ENCODE peak calls at places on chromosomes 12 and 14, in eight cellular contexts. Y is uterus, S is lower leg skin, O is HFF-Myc, B is dorsolateral prefrontal cortex, M is mesothelial cell of epicardium, P is psoas muscle, Z is progenitor cell of endocrine pancreas. X is an unnamed sample.

GRCh38 chr14:104144453-104144790 is 6.0 kb downstream of the KIF26A start:
- DNase-seq in S (no peak), M (no peak), P (no peak), O (no peak), Z (no peak), Y (no peak), B (no peak), X (no peak)

GRCh38 chr12:100741084-100741711 is 53.4 kb upstream of the ANO4 start:
- DNase-seq in Z (no peak), M (no peak), B (no peak), S (no peak), Y (no peak), O (peak), P (no peak), X (no peak)

GRCh38 chr12:108442077-108442476 is 73.0 kb upstream of the FICD start:
- DNase-seq in P (no peak), M (no peak), Y (no peak), O (no peak), B (no peak), Z (no peak), S (no peak), X (no peak)

GRCh38 chr12:47156167-47156736 is 76.5 kb upstream of the AMIGO2 start:
- DNase-seq in P (no peak), Y (peak), Z (no peak), S (no peak), O (no peak), M (no peak), B (no peak), X (no peak)

GRCh38 chr12:77133566-77133965 is 68.2 kb upstream of the E2F7 start:
- DNase-seq in P (no peak), B (no peak), M (peak), Y (no peak), Z (peak), O (peak), S (no peak), X (peak)

GRCh38 chr12:41743835-41744234 is 400.8 kb downstream of the GXYLT1 start:
- DNase-seq in B (no peak), Z (no peak), M (no peak), O (no peak), Y (no peak), P (no peak), S (no peak), X (no peak)

GRCh38 chr12:15928345-15928744 is 17.2 kb downstream of the DERA start:
- DNase-seq in Y (no peak), B (no peak), M (no peak), O (peak), S (no peak), Z (no peak), P (no peak), X (no peak)

GRCh38 chr12:49702676-49703228 is 4.5 kb downstream of the FMNL3 start:
- DNase-seq in Z (no peak), M (no peak), P (no peak), S (no peak), Y (no peak), B (no peak), O (no peak), X (no peak)

GRCh38 chr14:85527458-85527857 is 2.5 kb upstream of the FLRT2 start:
- DNase-seq in P (no peak), B (no peak), Z (no peak), S (no peak), M (no peak), O (no peak), Y (no peak), X (no peak)

GRCh38 chr14:69152181-69152943 is 557 bp downstream of the DCAF5 start:
- DNase-seq in M (peak), B (peak), S (no peak), Y (peak), Z (no peak), P (no peak), O (no peak), X (peak)

GRCh38 chr12:130775953-130776856 is 60.1 kb upstream of the RIMBP2 start:
- DNase-seq in O (no peak), B (peak), P (no peak), Z (peak), S (peak), Y (peak), M (peak), X (no peak)

GRCh38 chr14:104228716-104229620 is 90.6 kb downstream of the KIF26A start:
- DNase-seq in M (no peak), B (no peak), Y (no peak), O (no peak), S (no peak), Z (no peak), P (peak), X (no peak)

GRCh38 chr14:100904307-100905019 is 941 bp upstream of the RTL1 start:
- DNase-seq in O (no peak), Z (peak), P (no peak), M (peak), Y (no peak), B (no peak), S (no peak), X (peak)
- TF ChIP-seq CTCF in O (peak), Z (peak), P (no peak), M (peak), Y (no peak), B (no peak), S (no peak), X (no peak)

GRCh38 chr12:30457621-30458289 is 237.9 kb downstream of the IPO8 start:
- DNase-seq in B (no peak), P (no peak), Y (no peak), Z (no peak), O (no peak), S (no peak), M (no peak), X (no peak)
- TF ChIP-seq CTCF in B (peak), P (no peak), Y (no peak), Z (peak), O (peak), S (no peak), M (no peak), X (no peak)

GRCh38 chr12:9796346-9796745 is 30.9 kb upstream of the KLRF1 start:
- DNase-seq in P (no peak), Y (no peak), Z (no peak), M (no peak), B (no peak), O (no peak), S (no peak), X (no peak)
- TF ChIP-seq CTCF in P (no peak), Y (no peak), Z (no peak), M (no peak), B (no peak), O (no peak), S (no peak), X (no peak)

DNA sequence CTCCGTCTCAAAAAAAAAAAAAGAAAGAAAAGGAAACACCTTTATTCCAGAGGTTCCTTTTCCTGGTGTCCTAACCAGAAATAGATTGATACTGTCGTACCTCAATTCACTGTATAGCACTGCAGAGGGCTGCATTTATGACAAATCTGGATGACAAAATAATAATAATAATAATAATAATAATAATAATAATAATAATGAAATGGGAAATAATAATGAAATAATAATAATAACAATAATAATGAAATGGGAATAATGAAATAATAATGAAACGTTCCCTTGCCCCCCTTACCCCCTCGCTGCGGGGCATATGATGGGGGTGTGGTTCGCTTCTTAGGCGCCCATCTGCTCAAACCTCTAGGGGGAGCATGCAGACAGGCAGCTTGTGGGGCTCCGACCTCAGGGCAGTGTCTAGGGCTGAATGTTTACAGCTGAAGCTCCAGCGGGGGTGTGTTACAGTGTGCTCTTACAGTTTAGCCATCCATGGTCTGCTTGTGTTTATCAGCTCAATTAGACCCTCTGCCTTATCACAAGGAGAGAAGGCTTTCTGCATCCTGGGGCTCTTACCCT is 1088.3 kb upstream of the SEL1L start:
- DNase-seq in M (no peak), B (no peak), Y (no peak), S (no peak), Z (no peak), O (no peak), P (no peak), X (no peak)
- TF ChIP-seq CTCF in M (no peak), B (no peak), Y (no peak), S (no peak), Z (no peak), O (no peak), P (no peak), X (no peak)

GRCh38 chr14:82112210-82112839 is 578.7 kb upstream of the SEL1L start:
- DNase-seq in Y (no peak), P (no peak), O (no peak), Z (no peak), M (no peak), S (no peak), B (no peak), X (no peak)

GRCh38 chr14:82113007-82113406 is 579.4 kb upstream of the SEL1L start:
- DNase-seq in M (no peak), O (no peak), Z (no peak), P (no peak), Y (no peak), S (no peak), B (no peak), X (no peak)

GRCh38 chr14:82113710-82114109 is 580.1 kb upstream of the SEL1L start:
- DNase-seq in S (no peak), Y (no peak), O (no peak), Z (no peak), P (no peak), M (no peak), B (no peak), X (no peak)
- TF ChIP-seq CTCF in S (no peak), Y (no peak), O (no peak), Z (peak), P (no peak), M (no peak), B (no peak), X (no peak)